ENCODE peak calls at places on chromosomes 5 and 9, in four cellular contexts. One of them, this sample, is unnamed.

GRCh38 chr5:84237126-84237525 is 147.6 kb downstream of the EDIL3 start:
- DNase-seq in Caco-2: no peak
- DNase-seq in NCI-H2107: no peak
- DNase-seq in mesothelial cell of epicardium: no peak
- DNase-seq in this sample: no peak

GRCh38 chr9:92807757-92808725 is 43.4 kb upstream of the BICD2 start:
- DNase-seq in Caco-2: peak
- DNase-seq in NCI-H2107: no peak
- DNase-seq in mesothelial cell of epicardium: no peak
- DNase-seq in this sample: peak

GRCh38 chr9:117624106-117624505 is 80.1 kb upstream of the TLR4 start:
- DNase-seq in Caco-2: no peak
- DNase-seq in NCI-H2107: no peak
- DNase-seq in mesothelial cell of epicardium: no peak
- DNase-seq in this sample: no peak

GRCh38 chr9:1606253-1606652 is 408.9 kb upstream of the SMARCA2 start:
- DNase-seq in Caco-2: no peak
- DNase-seq in NCI-H2107: no peak
- DNase-seq in mesothelial cell of epicardium: no peak
- DNase-seq in this sample: no peak

GRCh38 chr5:17415282-17415681 is 82.7 kb upstream of the TAF11L2 start:
- DNase-seq in Caco-2: no peak
- DNase-seq in NCI-H2107: no peak
- DNase-seq in mesothelial cell of epicardium: no peak
- DNase-seq in this sample: no peak

GRCh38 chr5:71529682-71530081 is 57.5 kb upstream of the MCCC2 start:
- DNase-seq in Caco-2: no peak
- DNase-seq in NCI-H2107: no peak
- DNase-seq in mesothelial cell of epicardium: no peak
- DNase-seq in this sample: no peak

GRCh38 chr5:102670224-102670836 is 84.8 kb upstream of the PAM start:
- DNase-seq in Caco-2: peak
- DNase-seq in NCI-H2107: no peak
- DNase-seq in mesothelial cell of epicardium: no peak
- DNase-seq in this sample: no peak

GRCh38 chr5:178780581-178781498 is 50.4 kb upstream of the ZNF354A start:
- DNase-seq in Caco-2: no peak
- DNase-seq in NCI-H2107: no peak
- DNase-seq in mesothelial cell of epicardium: no peak
- DNase-seq in this sample: no peak

GRCh38 chr5:144549580-144549979 is 378.9 kb downstream of the KCTD16 start:
- DNase-seq in Caco-2: no peak
- DNase-seq in NCI-H2107: peak
- DNase-seq in mesothelial cell of epicardium: no peak
- DNase-seq in this sample: no peak

GRCh38 chr5:80414113-80414512 is 6.2 kb downstream of the ZFYVE16 start:
- DNase-seq in Caco-2: no peak
- DNase-seq in NCI-H2107: no peak
- DNase-seq in mesothelial cell of epicardium: no peak
- DNase-seq in this sample: no peak

GRCh38 chr5:64874753-64875152 is 106.0 kb downstream of the CWC27 start:
- DNase-seq in Caco-2: no peak
- DNase-seq in NCI-H2107: no peak
- DNase-seq in mesothelial cell of epicardium: no peak
- DNase-seq in this sample: no peak

GRCh38 chr5:10885026-10885425 is 124.0 kb upstream of the DAP start:
- DNase-seq in Caco-2: no peak
- DNase-seq in NCI-H2107: no peak
- DNase-seq in mesothelial cell of epicardium: no peak
- DNase-seq in this sample: no peak